ENCODE peak calls at places on chromosomes 4 and X, in seven cellular contexts. N is ovary, F is A673, S is endothelial cell of umbilical vein, G is psoas muscle, A is heart left ventricle, U is vagina. M is an unnamed sample.
A peak's percentile ranks its signal among the peaks of the same experiment; 100 is the strongest.

GRCh38 chr4:3307891-3308575 is 15.2 kb downstream of the RGS12 start:
- DNase-seq in G (no peak), S (no peak), F (no peak), A (no peak), N (peak; percentile 12), U (no peak), M (no peak)

GRCh38 chr4:53805291-53805690 is 214.0 kb upstream of the LNX1 start:
- DNase-seq in N (no peak), A (no peak), U (no peak), G (no peak), F (no peak), S (no peak), M (no peak)

GRCh38 chr4:24070117-24070516 is 180.3 kb upstream of the PPARGC1A start:
- DNase-seq in G (no peak), A (no peak), S (no peak), F (peak; percentile 3), N (no peak), U (no peak), M (no peak)

GRCh38 chrX:12824944-12825343 is 33.7 kb downstream of the PRPS2 start:
- DNase-seq in G (no peak), F (no peak), N (no peak), A (no peak), U (no peak), S (no peak), M (no peak)

GRCh38 chr4:26081795-26082498 is 167.9 kb downstream of the SMIM20 start:
- DNase-seq in G (no peak), U (no peak), F (peak; percentile 59), S (peak; percentile 58), A (no peak), N (no peak), M (no peak)

GRCh38 chrX:119605398-119605738 is 856 bp downstream of the NKRF start:
- DNase-seq in S (peak; percentile 1), F (peak; percentile 6), G (no peak), N (peak; percentile 27), U (no peak), A (no peak), M (no peak)

GRCh38 chr4:146061610-146062324 is 113.8 kb upstream of the LSM6 start:
- DNase-seq in N (no peak), G (no peak), F (no peak), S (no peak), U (no peak), A (no peak), M (no peak)

GRCh38 chrX:119871599-119872395 is at the start of the genes NDUFA1 and RNF113A:
- DNase-seq in S (peak; percentile 69), U (no peak), F (peak; percentile 91), A (peak; percentile 83), G (peak; percentile 92), N (peak; percentile 82), M (peak; percentile 77)

GRCh38 chr4:159946983-159947645 is 844.2 kb downstream of the RAPGEF2 start:
- DNase-seq in N (no peak), U (no peak), S (peak; percentile 46), G (no peak), A (no peak), F (peak; percentile 82), M (no peak)

GRCh38 chrX:133590703-133591505 is 175.6 kb upstream of the GPC4 start:
- DNase-seq in U (no peak), N (no peak), F (no peak), G (no peak), A (no peak), S (no peak), M (no peak)

GRCh38 chrX:78327370-78328048 is at the start of gene CYSLTR1:
- DNase-seq in F (peak; percentile 25), S (no peak), A (no peak), N (no peak), G (no peak), U (no peak), M (no peak)

GRCh38 chrX:12949927-12950656 is 24.8 kb upstream of the TMSB4X start:
- DNase-seq in G (peak; percentile 82), N (peak; percentile 87), F (peak; percentile 94), U (no peak), A (peak; percentile 80), S (peak; percentile 85), M (peak; percentile 78)

GRCh38 chr4:83413676-83414075 is 41.9 kb downstream of the HELQ start:
- DNase-seq in N (no peak), G (no peak), U (no peak), F (no peak), S (no peak), A (no peak), M (no peak)
- H3K27ac ChIP-seq in N (no peak overlapping the region), G (no peak overlapping the region), U (no peak overlapping the region), F (no peak overlapping the region), S (no peak overlapping the region), A (no peak overlapping the region), M (no peak overlapping the region)

GRCh38 chr4:148072789-148073188 is 340.9 kb downstream of the ARHGAP10 start:
- DNase-seq in G (no peak), U (no peak), A (no peak), N (no peak), F (no peak), S (no peak), M (no peak)
- H3K36me3 ChIP-seq in G (peaks cover 3% of the 10 kb centered on the region), U (no peaks in the 10 kb centered on the region), A (no peaks in the 10 kb centered on the region), N (no peaks in the 10 kb centered on the region), F (no peaks in the 10 kb centered on the region), S (peaks cover 2% of the 10 kb centered on the region), M (peaks cover 23% of the 10 kb centered on the region)

DNA sequence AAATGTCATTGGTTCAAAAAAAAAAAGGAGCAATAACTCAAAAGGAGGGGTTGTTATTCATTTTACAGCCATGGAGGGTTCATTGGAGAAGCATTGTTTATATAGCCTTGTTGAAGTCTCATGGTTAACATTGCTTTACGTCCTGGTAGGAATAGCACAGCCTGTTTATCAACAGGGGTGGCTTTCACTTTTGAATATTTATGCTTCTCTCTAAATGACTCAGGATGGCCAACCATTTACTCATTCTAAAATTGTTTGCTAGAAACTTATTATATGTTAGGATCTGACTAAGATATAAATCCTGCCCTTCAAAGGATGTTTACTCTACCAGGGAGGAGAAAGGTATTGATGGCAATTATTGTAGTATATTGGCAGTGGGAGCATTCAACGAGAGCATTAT is 534.1 kb upstream of the GALNTL6 start:
- DNase-seq in G (no peak), F (no peak), A (no peak), N (no peak), U (no peak), S (no peak), M (no peak)
- H3K27ac ChIP-seq in G (no peak overlapping the region), F (no peak overlapping the region), A (no peak overlapping the region), N (no peak overlapping the region), U (no peak overlapping the region), S (no peak overlapping the region), M (no peak overlapping the region)

GRCh38 chr4:45350438-45350837 is 624.1 kb upstream of the GNPDA2 start:
- DNase-seq in U (no peak), G (no peak), F (peak; percentile 17), S (no peak), A (no peak), N (no peak), M (no peak)
- H3K36me3 ChIP-seq in U (no peaks in the 10 kb centered on the region), G (no peaks in the 10 kb centered on the region), F (no peaks in the 10 kb centered on the region), S (no peaks in the 10 kb centered on the region), A (no peaks in the 10 kb centered on the region), N (no peaks in the 10 kb centered on the region), M (no peaks in the 10 kb centered on the region)